ENCODE peak calls at places on chromosomes 5 and 9, in six cellular contexts. N is NCI-H446 treated with DMSO at 0.1 percent for 48 hours, B is GM12892, X is Daoy, S is H7, D is head of caudate nucleus. Y is an unnamed sample.

GRCh38 chr5:24923400-24923799 is 278.6 kb upstream of the CDH10 start:
- DNase-seq in N (no peak), B (no peak), X (no peak), S (no peak), D (no peak), Y (no peak)

GRCh38 chr9:20319641-20320337 is 302.5 kb downstream of the MLLT3 start:
- DNase-seq in N (peak), B (no peak), X (peak), S (no peak), D (no peak), Y (no peak)

GRCh38 chr9:113456235-113456634 is 7.3 kb upstream of the RGS3 start:
- DNase-seq in N (no peak), B (no peak), X (no peak), S (no peak), D (no peak), Y (no peak)

GRCh38 chr9:79699479-79699878 is 127.7 kb downstream of the TLE4 start:
- DNase-seq in N (no peak), B (no peak), X (no peak), S (no peak), D (no peak), Y (no peak)

GRCh38 chr9:6428940-6429889 is 16.2 kb downstream of the UHRF2 start:
- DNase-seq in N (no peak), B (no peak), X (no peak), S (no peak), D (no peak), Y (no peak)

GRCh38 chr5:97628011-97628410 is 445.0 kb upstream of the RIOK2 start:
- DNase-seq in N (no peak), B (no peak), X (no peak), S (no peak), D (no peak), Y (no peak)

GRCh38 chr5:53446908-53447307 is 33.5 kb upstream of the FST start:
- DNase-seq in N (no peak), B (no peak), X (no peak), S (no peak), D (no peak), Y (no peak)

GRCh38 chr5:102668220-102668930 is 86.7 kb upstream of the PAM start:
- DNase-seq in N (peak), B (no peak), X (no peak), S (no peak), D (no peak), Y (no peak)

GRCh38 chr5:17081142-17081541 is 136.3 kb upstream of the BASP1 start:
- DNase-seq in N (no peak), B (no peak), X (no peak), S (no peak), D (no peak), Y (no peak)

GRCh38 chr9:118331622-118332045 is 627.4 kb downstream of the TLR4 start:
- DNase-seq in N (peak), B (no peak), X (no peak), S (no peak), D (no peak), Y (no peak)

GRCh38 chr9:136571525-136571924 is 25.7 kb upstream of the NOTCH1 start:
- DNase-seq in N (no peak), B (no peak), X (no peak), S (peak), D (no peak), Y (no peak)

GRCh38 chr9:77374266-77374665 is 196.9 kb downstream of the VPS13A start:
- DNase-seq in N (no peak), B (no peak), X (no peak), S (no peak), D (no peak), Y (no peak)

GRCh38 chr9:134928796-134929559 is 11.3 kb upstream of the FCN1 start:
- DNase-seq in N (no peak), B (no peak), X (no peak), S (peak), D (no peak), Y (no peak)

GRCh38 chr5:9194509-9194908 is 351.4 kb downstream of the SEMA5A start:
- DNase-seq in N (no peak), B (no peak), X (no peak), S (no peak), D (no peak), Y (no peak)

GRCh38 chr5:126971455-126972019 is 58.8 kb downstream of the MARCHF3 start:
- DNase-seq in N (no peak), B (no peak), X (no peak), S (peak), D (no peak), Y (no peak)

GRCh38 chr9:64773491-64773931 is 511.5 kb downstream of the FOXD4L5 start:
- DNase-seq in N (no peak), B (no peak), X (peak), S (peak), D (no peak), Y (no peak)

GRCh38 chr5:136621743-136622142 is 256.4 kb upstream of the TRPC7 start:
- DNase-seq in N (no peak), B (no peak), X (no peak), S (no peak), D (no peak), Y (no peak)

GRCh38 chr5:147780924-147781530 is 1.5 kb downstream of the JAKMIP2 start:
- DNase-seq in N (no peak), B (no peak), X (no peak), S (peak), D (no peak), Y (no peak)

GRCh38 chr9:14151451-14151850 is 162.5 kb downstream of the NFIB start:
- DNase-seq in N (no peak), B (no peak), X (no peak), S (no peak), D (no peak), Y (no peak)

GRCh38 chr9:130844028-130844427 is 9.0 kb downstream of the ABL1 start:
- DNase-seq in N (no peak), B (no peak), X (no peak), S (no peak), D (no peak), Y (no peak)

GRCh38 chr5:68285075-68285827 is 69.7 kb downstream of the PIK3R1 start:
- DNase-seq in N (no peak), B (no peak), X (no peak), S (no peak), D (no peak), Y (no peak)

GRCh38 chr9:130940023-130940549 is 1.0 kb upstream of the FIBCD1 start:
- DNase-seq in N (no peak), B (no peak), X (no peak), S (peak), D (no peak), Y (no peak)

GRCh38 chr9:136090060-136090735 is 4.9 kb downstream of the NACC2 start:
- DNase-seq in N (no peak), B (no peak), X (no peak), S (peak), D (no peak), Y (no peak)

GRCh38 chr5:149616727-149617284 is 35.5 kb downstream of the ARHGEF37 start:
- DNase-seq in N (no peak), B (no peak), X (no peak), S (no peak), D (no peak), Y (no peak)

GRCh38 chr9:128972956-128973355 is 25.5 kb downstream of the NUP188 start:
- DNase-seq in N (no peak), B (no peak), X (peak), S (no peak), D (no peak), Y (no peak)

GRCh38 chr9:37559125-37559524 is 17.1 kb downstream of the FBXO10 start:
- DNase-seq in N (no peak), B (no peak), X (no peak), S (no peak), D (no peak), Y (no peak)

GRCh38 chr9:33817327-33818166 is 587 bp downstream of the UBE2R2 start:
- DNase-seq in N (peak), B (peak), X (peak), S (peak), D (peak), Y (peak)

GRCh38 chr5:10695055-10695649 is 65.9 kb downstream of the DAP start:
- DNase-seq in N (peak), B (no peak), X (peak), S (peak), D (peak), Y (no peak)

GRCh38 chr5:157915638-157916037 is 56.7 kb upstream of the CLINT1 start:
- DNase-seq in N (peak), B (no peak), X (peak), S (no peak), D (peak), Y (peak)

GRCh38 chr5:120544043-120544442 is 79.9 kb downstream of the PRR16 start:
- DNase-seq in N (no peak), B (no peak), X (no peak), S (no peak), D (no peak), Y (no peak)

GRCh38 chr5:108367679-108368334 is 14.1 kb downstream of the FBXL17 start:
- DNase-seq in N (no peak), B (no peak), X (peak), S (no peak), D (no peak), Y (no peak)

GRCh38 chr9:105007143-105007542 is 79.2 kb upstream of the ABCA1 start:
- DNase-seq in N (no peak), B (no peak), X (peak), S (no peak), D (no peak), Y (no peak)

GRCh38 chr5:92471861-92472260 is 1088.7 kb upstream of the ARRDC3 start:
- DNase-seq in N (no peak), B (no peak), X (no peak), S (no peak), D (no peak), Y (no peak)

GRCh38 chr5:35239911-35240610 is 9.8 kb upstream of the PRLR start:
- DNase-seq in N (no peak), B (no peak), X (no peak), S (no peak), D (no peak), Y (no peak)

GRCh38 chr9:129834489-129835127 is 467 bp downstream of the C9orf78 start:
- DNase-seq in N (no peak), B (no peak), X (peak), S (no peak), D (no peak), Y (no peak)

GRCh38 chr5:75465480-75465879 is 45.9 kb downstream of the CERT1 start:
- DNase-seq in N (peak), B (no peak), X (peak), S (no peak), D (no peak), Y (peak)

GRCh38 chr9:125504616-125505015 is 202.4 kb downstream of the MAPKAP1 start:
- DNase-seq in N (no peak), B (no peak), X (no peak), S (no peak), D (no peak), Y (no peak)